ENCODE peak calls at places on chromosomes 4 and X, in seven cellular contexts. J is IMR-90, N is neuronal stem cell, U is mesendoderm, A is H9, F is trophoblast cell, O is mesenchymal stem cell. D is an unnamed sample.

GRCh38 chr4:2964077-2964471 is 703 bp downstream of the GRK4 start:
- DNase-seq in O (no peak), J (no peak), A (no peak), F (no peak), N (peak), U (no peak), D (no peak)

GRCh38 chr4:134865675-134866074 is 664.1 kb upstream of the PABPC4L start:
- DNase-seq in O (no peak), N (no peak), J (no peak), A (no peak), F (no peak), U (no peak), D (no peak)

GRCh38 chr4:158253350-158253980 is 43.2 kb downstream of the TMEM144 start:
- DNase-seq in J (peak), F (peak), A (no peak), O (peak), U (peak), N (peak), D (no peak)

GRCh38 chr4:167221074-167221473 is 13.2 kb downstream of the SPOCK3 start:
- DNase-seq in J (no peak), U (no peak), A (no peak), N (no peak), O (no peak), F (no peak), D (no peak)

GRCh38 chr4:7777871-7778523 is 161.7 kb downstream of the AFAP1 start:
- DNase-seq in U (no peak), F (no peak), A (no peak), J (no peak), O (no peak), N (no peak), D (no peak)

GRCh38 chrX:77442728-77443127 is 4.5 kb upstream of the FGF16 start:
- DNase-seq in F (peak), A (no peak), O (peak), U (no peak), N (no peak), J (peak), D (no peak)

GRCh38 chr4:151324449-151325319 is 721 bp downstream of the SH3D19 start:
- DNase-seq in F (peak), O (peak), A (peak), U (peak), J (peak), N (peak), D (peak)

GRCh38 chr4:102250341-102250740 is 94.9 kb downstream of the SLC39A8 start:
- DNase-seq in F (no peak), A (no peak), J (no peak), O (no peak), N (no peak), U (no peak), D (no peak)

GRCh38 chr4:6501171-6501570 is 28.8 kb upstream of the PPP2R2C start:
- DNase-seq in J (no peak), U (no peak), O (no peak), N (no peak), A (peak), F (no peak), D (no peak)

GRCh38 chr4:99323761-99324160 is 2.6 kb upstream of the ADH1B start:
- DNase-seq in A (no peak), J (peak), N (no peak), O (no peak), F (no peak), U (no peak), D (no peak)

GRCh38 chr4:181569553-181569952 is 673.6 kb upstream of the TENM3 start:
- DNase-seq in O (peak), A (no peak), N (no peak), F (no peak), U (peak), J (peak), D (no peak)

GRCh38 chr4:26850528-26850927 is 10.1 kb upstream of the STIM2 start:
- DNase-seq in N (no peak), U (no peak), O (no peak), J (no peak), F (no peak), A (no peak), D (no peak)

GRCh38 chr4:26854701-26855100 is 5.9 kb upstream of the STIM2 start:
- DNase-seq in J (no peak), N (no peak), U (no peak), F (no peak), A (no peak), O (no peak), D (no peak)

GRCh38 chr4:26856906-26857277 is 3.7 kb upstream of the STIM2 start:
- DNase-seq in F (no peak), U (no peak), N (no peak), A (no peak), J (no peak), O (no peak), D (no peak)

DNA sequence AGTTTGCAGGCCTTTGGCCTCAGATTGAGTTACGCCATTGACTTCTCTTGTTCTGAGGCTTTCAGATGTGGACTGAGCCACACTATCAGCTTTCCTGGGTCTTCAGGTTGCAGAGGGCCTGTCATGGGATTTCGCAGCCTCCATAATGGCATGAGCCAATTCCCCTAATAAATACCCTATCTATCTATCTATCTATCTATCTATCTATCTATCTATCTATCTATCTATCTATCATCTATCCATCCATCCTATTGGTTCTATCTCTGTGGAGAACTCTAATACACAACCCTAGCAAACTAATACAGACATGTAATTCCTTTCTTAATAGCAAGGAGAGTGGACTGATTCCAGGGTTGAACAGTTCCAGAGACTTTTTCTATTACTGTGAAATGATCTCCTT is 9.5 kb upstream of the STIM2 start:
- DNase-seq in U (no peak), F (no peak), A (no peak), O (no peak), J (no peak), N (no peak), D (no peak)
- H3K23ac ChIP-seq in U (no peak), F (no peak), A (no peak), O (no peak), J (no peak), N (no peak), D (no peak)

DNA sequence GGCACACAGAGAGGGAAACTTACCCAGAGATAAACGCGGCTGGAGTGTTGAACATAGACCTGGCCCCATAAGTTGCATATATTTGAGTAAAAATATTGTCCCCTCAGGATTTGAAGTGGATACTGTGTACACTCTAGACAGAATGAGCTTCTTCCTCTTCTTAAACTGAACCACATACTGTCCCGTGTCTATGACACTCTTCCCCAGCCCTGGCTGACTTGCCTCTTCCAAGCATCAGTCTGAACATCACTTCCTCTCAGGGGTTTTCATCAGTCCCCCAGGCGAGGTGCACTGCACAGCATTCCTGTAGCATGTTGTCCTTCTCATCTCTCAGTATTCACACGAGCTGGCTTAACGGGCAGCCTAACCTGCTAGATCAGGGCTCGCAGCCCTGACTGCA is 80.5 kb upstream of the TMEM150C start:
- DNase-seq in A (no peak), N (no peak), O (no peak), U (no peak), J (no peak), F (no peak), D (no peak)
- H3K23ac ChIP-seq in A (no peak), N (no peak), O (no peak), U (no peak), J (no peak), F (no peak), D (no peak)

GRCh38 chr4:96097040-96097607 is 257.2 kb downstream of the PDHA2 start:
- DNase-seq in F (no peak), O (no peak), U (no peak), A (no peak), N (peak), J (no peak), D (no peak)
- H3K23ac ChIP-seq in F (no peak), O (no peak), U (no peak), A (no peak), N (no peak), J (no peak), D (no peak)

DNA sequence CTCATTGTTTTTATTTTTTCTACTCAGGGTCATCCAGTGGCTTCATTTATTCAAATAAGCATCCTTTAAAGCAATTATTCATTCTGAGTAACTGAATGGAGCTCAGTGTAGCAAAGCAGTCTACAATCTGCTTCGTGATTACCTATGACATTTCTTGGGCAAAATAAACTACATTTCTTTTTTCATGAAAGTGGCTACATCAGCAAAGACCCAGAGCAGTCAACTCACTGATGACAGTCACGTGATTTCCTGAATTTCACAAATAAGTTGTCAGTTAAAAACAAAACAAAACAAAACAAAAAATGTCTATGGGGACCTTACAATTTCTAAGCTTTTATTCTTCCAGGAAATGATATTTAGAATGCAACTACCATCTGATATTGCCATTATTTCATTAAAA is 182.1 kb downstream of the VEGFC start:
- DNase-seq in F (no peak), U (no peak), N (no peak), A (no peak), J (no peak), O (no peak), D (no peak)
- H3K23ac ChIP-seq in F (no peak), U (no peak), N (no peak), A (no peak), J (no peak), O (no peak), D (no peak)

GRCh38 chr4:114673306-114673705 is 74.7 kb downstream of the UGT8 start:
- DNase-seq in J (no peak), A (no peak), F (no peak), U (no peak), N (no peak), O (no peak), D (no peak)
- H3K23ac ChIP-seq in J (no peak), A (no peak), F (no peak), U (no peak), N (no peak), O (no peak), D (no peak)

D was measured in H1.